ENCODE peak calls at places on chromosomes 5 and 9, in eight cellular contexts. H is transverse colon, Y is fibroblast of the aortic adventitia, G is Peyer's patch, D is BJ, P is IMR-90, R is upper lobe of right lung, L is PC-9. O is an unnamed sample.

GRCh38 chr9:91898451-91899433 is 51.3 kb downstream of the ROR2 start:
- DNase-seq in H (peak), Y (no peak), G (no peak), D (no peak), P (peak), R (no peak), L (no peak), O (no peak)

GRCh38 chr9:76576344-76576743 is 117.4 kb downstream of the GCNT1 start:
- DNase-seq in H (peak), Y (peak), G (no peak), D (peak), P (peak), R (no peak), L (no peak), O (peak)

GRCh38 chr5:109691248-109691574 is 1.5 kb downstream of the MAN2A1 start:
- DNase-seq in H (no peak), Y (no peak), G (no peak), D (no peak), P (no peak), R (no peak), L (no peak), O (no peak)

GRCh38 chr5:59840200-59840601 is 53.3 kb downstream of the PDE4D start:
- DNase-seq in H (no peak), Y (peak), G (no peak), D (no peak), P (peak), R (no peak), L (peak), O (no peak)

GRCh38 chr9:111645806-111646205 is 14.7 kb downstream of the DNAJC25 start:
- DNase-seq in H (peak), Y (peak), G (no peak), D (no peak), P (peak), R (no peak), L (no peak), O (no peak)

GRCh38 chr5:149646564-149646963 is 65.3 kb downstream of the ARHGEF37 start:
- DNase-seq in H (no peak), Y (no peak), G (no peak), D (no peak), P (peak), R (no peak), L (no peak), O (no peak)

GRCh38 chr5:39503148-39503547 is 78.4 kb upstream of the DAB2 start:
- DNase-seq in H (peak), Y (peak), G (no peak), D (no peak), P (peak), R (no peak), L (no peak), O (no peak)

GRCh38 chr5:55650391-55650790 is 61.7 kb downstream of the SLC38A9 start:
- DNase-seq in H (no peak), Y (peak), G (no peak), D (no peak), P (peak), R (no peak), L (no peak), O (no peak)

GRCh38 chr9:2966846-2967372 is 123.0 kb upstream of the PUM3 start:
- DNase-seq in H (no peak), Y (no peak), G (no peak), D (no peak), P (no peak), R (no peak), L (no peak), O (no peak)

GRCh38 chr5:76724871-76725270 is 8.9 kb downstream of the F2R start:
- DNase-seq in H (no peak), Y (peak), G (no peak), D (peak), P (peak), R (no peak), L (no peak), O (no peak)

GRCh38 chr5:108720416-108720815 is 27.3 kb upstream of the FER start:
- DNase-seq in H (no peak), Y (no peak), G (no peak), D (no peak), P (peak), R (no peak), L (no peak), O (no peak)

GRCh38 chr5:73499187-73499586 is 945 bp downstream of the BTF3 start:
- DNase-seq in H (no peak), Y (no peak), G (no peak), D (no peak), P (no peak), R (no peak), L (no peak), O (no peak)

GRCh38 chr9:134328341-134328840 is 2.1 kb downstream of the RXRA start:
- DNase-seq in H (peak), Y (peak), G (peak), D (no peak), P (peak), R (no peak), L (peak), O (no peak)

GRCh38 chr9:3467593-3468219 is 58.1 kb downstream of the RFX3 start:
- DNase-seq in H (peak), Y (peak), G (no peak), D (no peak), P (peak), R (no peak), L (no peak), O (no peak)

GRCh38 chr5:155530046-155530445 is 516.5 kb downstream of the KIF4B start:
- DNase-seq in H (no peak), Y (no peak), G (no peak), D (no peak), P (no peak), R (no peak), L (no peak), O (no peak)

GRCh38 chr5:157100140-157100679 is 8.6 kb downstream of the HAVCR2 start:
- DNase-seq in H (no peak), Y (peak), G (no peak), D (peak), P (peak), R (no peak), L (peak), O (no peak)

GRCh38 chr5:172939561-172939960 is 19.7 kb upstream of the RPL26L1 start:
- DNase-seq in H (no peak), Y (no peak), G (peak), D (no peak), P (peak), R (no peak), L (no peak), O (no peak)

GRCh38 chr5:179181988-179182387 is 121.8 kb downstream of the ZNF354C start:
- DNase-seq in H (no peak), Y (no peak), G (peak), D (no peak), P (no peak), R (no peak), L (no peak), O (no peak)

GRCh38 chr5:80654391-80655230 is at the start of the genes DHFR and MSH3:
- DNase-seq in H (peak), Y (peak), G (peak), D (peak), P (peak), R (peak), L (peak), O (peak)

GRCh38 chr5:17219006-17219422 is 1.6 kb downstream of the BASP1 start:
- DNase-seq in H (no peak), Y (no peak), G (no peak), D (no peak), P (no peak), R (peak), L (no peak), O (peak)

GRCh38 chr9:2662496-2662895 is 40.9 kb downstream of the VLDLR start:
- DNase-seq in H (no peak), Y (no peak), G (no peak), D (no peak), P (no peak), R (no peak), L (no peak), O (no peak)

GRCh38 chr5:134833340-134834032 is 12.3 kb upstream of the C5orf24 start:
- DNase-seq in H (no peak), Y (no peak), G (no peak), D (no peak), P (peak), R (no peak), L (no peak), O (no peak)

GRCh38 chr5:118698774-118699173 is 289.6 kb downstream of the DTWD2 start:
- DNase-seq in H (no peak), Y (no peak), G (no peak), D (no peak), P (no peak), R (no peak), L (no peak), O (no peak)

GRCh38 chr9:133280387-133280786 is 5.4 kb upstream of the ABO start:
- DNase-seq in H (peak), Y (no peak), G (no peak), D (no peak), P (no peak), R (no peak), L (no peak), O (no peak)

GRCh38 chr5:81305783-81306182 is 4.4 kb downstream of the ZCCHC9 start:
- DNase-seq in H (no peak), Y (no peak), G (no peak), D (no peak), P (no peak), R (no peak), L (no peak), O (no peak)

GRCh38 chr5:133735346-133735745 is 123.0 kb upstream of the FSTL4 start:
- DNase-seq in H (no peak), Y (no peak), G (no peak), D (peak), P (peak), R (no peak), L (peak), O (no peak)

GRCh38 chr5:145858929-145859328 is 13.9 kb downstream of the GRXCR2 start:
- DNase-seq in H (no peak), Y (peak), G (no peak), D (no peak), P (peak), R (no peak), L (no peak), O (no peak)

GRCh38 chr5:126674145-126674544 is 73.4 kb downstream of the PHAX start:
- DNase-seq in H (peak), Y (no peak), G (no peak), D (no peak), P (no peak), R (no peak), L (no peak), O (no peak)

GRCh38 chr5:136769900-136770684 is 404.7 kb upstream of the TRPC7 start:
- DNase-seq in H (peak), Y (peak), G (no peak), D (no peak), P (peak), R (peak), L (peak), O (no peak)

GRCh38 chr9:131864531-131864930 is 124.7 kb upstream of the RAPGEF1 start:
- DNase-seq in H (no peak), Y (no peak), G (peak), D (no peak), P (no peak), R (no peak), L (no peak), O (no peak)

DNA sequence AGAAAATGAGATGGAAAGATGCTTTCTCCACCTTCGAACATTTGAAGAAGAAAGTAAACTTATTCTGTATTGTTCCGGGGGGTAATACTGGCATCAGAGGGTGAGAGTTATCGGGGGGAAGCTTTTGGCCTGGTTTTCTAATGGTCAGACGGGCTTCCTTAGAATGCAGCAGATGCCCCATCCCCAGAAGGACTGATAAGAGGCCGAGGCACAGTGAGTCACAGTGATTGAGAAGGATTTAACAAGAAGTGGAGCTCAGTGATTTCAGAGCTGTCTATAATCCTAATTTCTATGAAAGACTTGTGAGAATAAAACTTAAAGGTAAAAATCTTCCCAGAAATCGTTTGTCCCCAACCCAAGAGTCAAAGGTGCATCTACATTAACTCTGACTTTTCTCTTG is 123.9 kb downstream of the DOCK8 start:
- DNase-seq in H (no peak), Y (no peak), G (no peak), D (no peak), P (no peak), R (no peak), L (no peak), O (no peak)
- TF ChIP-seq CTCF in H (no peak), Y (no peak), G (no peak), D (no peak), P (no peak), R (no peak), L (no peak), O (no peak)

DNA sequence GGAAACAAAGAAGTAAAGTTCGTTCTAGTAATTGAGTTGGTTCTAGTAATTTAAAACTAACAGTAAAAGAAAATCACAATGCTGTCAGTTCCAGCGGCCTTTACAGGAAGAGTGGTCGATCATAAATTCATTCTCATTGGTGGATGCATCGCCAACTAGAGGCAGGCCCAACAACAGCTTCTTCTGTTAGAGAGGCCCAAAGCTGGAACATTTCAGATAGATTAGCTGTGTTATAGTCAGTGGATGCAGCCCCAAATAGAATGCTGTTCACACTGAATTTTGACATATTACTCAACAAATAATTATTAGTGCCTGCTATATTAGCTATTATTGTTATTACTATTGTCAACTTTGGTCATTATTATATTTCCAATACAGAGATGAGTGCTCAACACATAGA is 80.8 kb downstream of the ARRDC3 start:
- DNase-seq in H (no peak), Y (no peak), G (no peak), D (no peak), P (no peak), R (no peak), L (no peak), O (no peak)
- TF ChIP-seq CTCF in H (no peak), Y (no peak), G (no peak), D (no peak), P (no peak), R (no peak), L (no peak), O (no peak)

DNA sequence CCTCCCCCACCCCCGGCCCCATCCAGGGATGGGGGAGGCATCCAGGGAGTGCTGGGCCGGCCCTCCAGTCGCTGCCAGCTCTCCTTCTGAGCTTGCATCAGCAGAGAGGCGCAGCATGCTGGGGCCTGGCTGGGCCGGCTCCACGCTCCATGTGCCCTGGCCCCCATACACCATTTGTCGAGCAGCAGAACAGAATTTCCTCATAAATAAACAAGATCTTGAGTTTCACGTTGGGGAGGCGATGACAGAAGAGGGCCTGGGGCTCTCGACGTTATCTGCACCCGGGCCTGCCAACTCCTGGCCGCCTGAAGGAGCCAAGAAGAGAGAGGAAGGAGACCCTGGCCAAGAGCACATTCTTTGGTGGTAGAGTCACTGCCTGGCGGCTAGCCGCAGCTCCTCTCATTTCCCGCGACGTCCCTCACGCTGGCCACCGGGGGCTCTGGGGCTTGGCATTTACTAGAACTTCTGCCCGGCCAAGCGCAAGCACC is 177.0 kb downstream of the FGF18 start:
- DNase-seq in H (no peak), Y (peak), G (no peak), D (peak), P (peak), R (peak), L (peak), O (no peak)
- TF ChIP-seq CTCF in H (no peak), Y (peak), G (no peak), D (no peak), P (peak), R (peak), L (no peak), O (no peak)

GRCh38 chr9:95003694-95004451 is 277.4 kb downstream of the AOPEP start:
- DNase-seq in H (peak), Y (peak), G (peak), D (no peak), P (peak), R (peak), L (peak), O (no peak)
- TF ChIP-seq CTCF in H (peak), Y (peak), G (peak), D (peak), P (peak), R (no peak), L (no peak), O (no peak)

DNA sequence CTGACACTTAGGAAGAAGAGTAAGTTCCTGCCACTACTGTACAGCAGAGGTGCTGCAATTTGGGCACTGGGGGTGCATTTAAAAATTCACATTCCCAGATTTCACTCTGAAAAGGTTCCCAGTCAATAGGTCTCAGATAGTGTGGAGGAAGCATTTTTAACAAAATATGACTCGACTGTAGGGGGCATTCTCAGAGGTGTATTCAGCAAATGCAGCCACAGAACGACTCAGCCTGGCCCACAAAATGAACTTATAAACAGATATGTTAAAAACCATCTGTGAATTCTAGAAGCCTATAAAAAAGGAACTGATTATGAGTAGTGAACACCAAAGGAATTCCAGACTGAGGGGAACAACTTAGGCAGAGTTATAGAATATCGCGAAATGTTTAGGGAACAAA is 31.1 kb downstream of the MLLT3 start:
- DNase-seq in H (no peak), Y (no peak), G (no peak), D (no peak), P (peak), R (no peak), L (no peak), O (no peak)
- TF ChIP-seq CTCF in H (no peak), Y (no peak), G (no peak), D (no peak), P (peak), R (no peak), L (no peak), O (no peak)

DNA sequence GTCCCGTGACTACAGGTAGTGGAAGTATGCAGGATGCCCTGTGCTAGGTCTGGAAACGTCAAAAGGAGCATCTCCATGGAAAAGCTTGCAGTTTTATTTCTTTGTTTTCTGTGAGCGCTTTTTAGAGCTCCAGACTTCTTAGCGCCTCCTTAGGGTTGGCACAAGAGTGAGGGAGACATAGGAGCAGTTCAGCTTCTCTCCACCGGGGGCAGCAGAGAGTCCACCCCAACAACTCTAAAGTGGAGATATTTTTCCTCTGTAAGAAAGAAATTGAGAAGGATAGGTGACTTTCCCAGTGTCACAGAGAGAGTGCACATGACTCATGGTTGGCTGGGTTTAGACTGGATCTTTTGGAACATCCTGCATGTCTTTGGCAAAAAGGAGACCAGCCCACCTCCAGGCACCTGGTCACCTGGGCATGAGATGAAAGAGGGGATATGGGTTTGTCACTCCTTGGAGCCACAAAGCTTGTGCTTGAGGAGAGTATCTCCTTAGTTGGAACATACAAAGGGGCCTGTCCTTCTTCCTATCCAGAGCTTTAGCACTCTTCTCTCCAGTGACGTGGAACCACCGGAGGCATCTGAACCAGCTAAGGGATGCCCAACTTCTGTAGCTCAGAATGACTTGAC is 637.7 kb downstream of the SEMA5A start:
- DNase-seq in H (peak), Y (peak), G (peak), D (no peak), P (peak), R (no peak), L (no peak), O (no peak)
- TF ChIP-seq CTCF in H (peak), Y (peak), G (peak), D (peak), P (peak), R (peak), L (peak), O (no peak)

GRCh38 chr5:54214747-54215146 is 95.6 kb downstream of the ARL15 start:
- DNase-seq in H (no peak), Y (no peak), G (no peak), D (no peak), P (no peak), R (no peak), L (no peak), O (no peak)

GRCh38 chr5:54215233-54215736 is 95.1 kb downstream of the ARL15 start:
- DNase-seq in H (no peak), Y (no peak), G (no peak), D (no peak), P (no peak), R (no peak), L (no peak), O (no peak)

GRCh38 chr5:54221096-54221495 is 89.3 kb downstream of the ARL15 start:
- DNase-seq in H (no peak), Y (no peak), G (no peak), D (no peak), P (no peak), R (no peak), L (no peak), O (no peak)

GRCh38 chr5:54220230-54221040 is 89.9 kb downstream of the ARL15 start:
- DNase-seq in H (no peak), Y (no peak), G (no peak), D (no peak), P (no peak), R (no peak), L (no peak), O (no peak)

DNA sequence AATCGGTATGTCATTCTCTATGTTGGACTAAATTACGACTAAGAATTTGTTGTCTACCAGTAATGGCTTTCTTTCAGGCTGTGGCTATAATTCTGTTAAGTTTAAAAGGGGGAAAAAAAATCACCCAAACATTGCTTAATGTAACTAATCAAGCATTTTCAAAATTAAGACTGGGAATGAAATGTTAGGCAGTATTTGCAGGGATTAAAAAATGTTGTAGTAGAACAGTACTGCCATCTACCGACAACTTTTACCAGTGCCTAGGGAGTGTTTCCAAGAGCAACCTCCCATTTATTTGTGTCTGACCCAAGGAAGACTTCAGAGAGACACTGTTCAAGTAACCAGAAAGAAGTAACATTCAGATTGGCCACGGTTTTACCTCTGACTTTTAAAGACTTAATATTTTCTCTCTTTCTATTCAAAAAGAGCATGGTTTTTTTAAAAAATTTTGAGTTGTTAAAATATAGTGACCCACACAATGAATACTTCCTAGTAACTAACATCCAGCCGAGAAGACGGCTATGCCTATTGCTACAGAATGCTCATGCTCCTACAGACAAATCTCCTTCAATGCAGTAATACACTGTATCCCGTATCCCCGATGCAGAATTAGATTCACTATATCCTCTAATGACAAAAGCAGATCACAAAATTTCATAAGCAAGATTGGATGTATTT is 92.4 kb downstream of the ARL15 start:
- DNase-seq in H (no peak), Y (peak), G (no peak), D (peak), P (peak), R (no peak), L (peak), O (no peak)
- TF ChIP-seq CTCF in H (peak), Y (peak), G (peak), D (peak), P (peak), R (peak), L (peak), O (peak)

GRCh38 chr9:87513171-87513570 is 15.5 kb downstream of the DAPK1 start:
- DNase-seq in H (no peak), Y (no peak), G (no peak), D (no peak), P (no peak), R (no peak), L (no peak), O (no peak)
- TF ChIP-seq CTCF in H (no peak), Y (no peak), G (no peak), D (no peak), P (no peak), R (no peak), L (no peak), O (no peak)

O was measured in activated B cell treated with CpG ODN at 0.5 μM for 24 hours.